ENCODE peak calls at places on chromosomes 5 and 9, in seven cellular contexts. One of them, this sample, is unnamed.

GRCh38 chr5:95178046-95178651 is 106.7 kb downstream of the MCTP1 start:
- DNase-seq in HCT116: peak; percentile 29
- DNase-seq in SK-N-SH: no peak
- DNase-seq in H1: peak; percentile 70
- DNase-seq in GM12878: peak; percentile 12
- DNase-seq in HepG2: peak; percentile 7
- DNase-seq in K562: no peak
- DNase-seq in this sample: no peak

GRCh38 chr5:1745806-1746370 is 53.7 kb downstream of the MRPL36 start:
- DNase-seq in HCT116: no peak
- DNase-seq in SK-N-SH: no peak
- DNase-seq in H1: no peak
- DNase-seq in GM12878: no peak
- DNase-seq in HepG2: no peak
- DNase-seq in K562: no peak
- DNase-seq in this sample: no peak

GRCh38 chr5:160565376-160565775 is 143.7 kb downstream of the PTTG1 start:
- DNase-seq in HCT116: no peak
- DNase-seq in SK-N-SH: no peak
- DNase-seq in H1: no peak
- DNase-seq in GM12878: no peak
- DNase-seq in HepG2: no peak
- DNase-seq in K562: no peak
- DNase-seq in this sample: no peak

GRCh38 chr9:38035873-38036272 is 33.2 kb downstream of the SHB start:
- DNase-seq in HCT116: no peak
- DNase-seq in SK-N-SH: no peak
- DNase-seq in H1: no peak
- DNase-seq in GM12878: no peak
- DNase-seq in HepG2: peak; percentile 66
- DNase-seq in K562: no peak
- DNase-seq in this sample: no peak

GRCh38 chr5:42005561-42006153 is 80.6 kb downstream of the FBXO4 start:
- DNase-seq in HCT116: peak; percentile 13
- DNase-seq in SK-N-SH: peak; percentile 23
- DNase-seq in H1: no peak
- DNase-seq in GM12878: no peak
- DNase-seq in HepG2: peak; percentile 6
- DNase-seq in K562: peak; percentile 53
- DNase-seq in this sample: peak; percentile 52

GRCh38 chr9:5832093-5832542 is 799 bp downstream of the ERMP1 start:
- DNase-seq in HCT116: no peak
- DNase-seq in SK-N-SH: no peak
- DNase-seq in H1: no peak
- DNase-seq in GM12878: no peak
- DNase-seq in HepG2: peak; percentile 21
- DNase-seq in K562: peak; percentile 19
- DNase-seq in this sample: no peak

GRCh38 chr9:88017086-88017485 is 42.8 kb upstream of the CDK20 start:
- DNase-seq in HCT116: no peak
- DNase-seq in SK-N-SH: no peak
- DNase-seq in H1: no peak
- DNase-seq in GM12878: no peak
- DNase-seq in HepG2: no peak
- DNase-seq in K562: no peak
- DNase-seq in this sample: no peak

GRCh38 chr5:160030631-160031377 is 21.9 kb downstream of the TTC1 start:
- DNase-seq in HCT116: no peak
- DNase-seq in SK-N-SH: peak; percentile 6
- DNase-seq in H1: no peak
- DNase-seq in GM12878: no peak
- DNase-seq in HepG2: no peak
- DNase-seq in K562: no peak
- DNase-seq in this sample: no peak

GRCh38 chr5:178312900-178313299 is 80.3 kb upstream of the PHYKPL start:
- DNase-seq in HCT116: no peak
- DNase-seq in SK-N-SH: no peak
- DNase-seq in H1: no peak
- DNase-seq in GM12878: no peak
- DNase-seq in HepG2: no peak
- DNase-seq in K562: no peak
- DNase-seq in this sample: peak; percentile 13

GRCh38 chr9:98687911-98688310 is 20.8 kb downstream of the GABBR2 start:
- DNase-seq in HCT116: no peak
- DNase-seq in SK-N-SH: no peak
- DNase-seq in H1: no peak
- DNase-seq in GM12878: no peak
- DNase-seq in HepG2: no peak
- DNase-seq in K562: no peak
- DNase-seq in this sample: no peak

GRCh38 chr5:176400382-176401156 is 12.0 kb downstream of the HIGD2A start:
- DNase-seq in HCT116: no peak
- DNase-seq in SK-N-SH: no peak
- DNase-seq in H1: no peak
- DNase-seq in GM12878: no peak
- DNase-seq in HepG2: no peak
- DNase-seq in K562: no peak
- DNase-seq in this sample: no peak

GRCh38 chr9:96611302-96611701 is 8.3 kb downstream of the CDC14B start:
- DNase-seq in HCT116: no peak
- DNase-seq in SK-N-SH: no peak
- DNase-seq in H1: no peak
- DNase-seq in GM12878: no peak
- DNase-seq in HepG2: no peak
- DNase-seq in K562: no peak
- DNase-seq in this sample: no peak

GRCh38 chr9:35254237-35254636 is 92.4 kb downstream of the UNC13B start:
- DNase-seq in HCT116: peak; percentile 3
- DNase-seq in SK-N-SH: no peak
- DNase-seq in H1: no peak
- DNase-seq in GM12878: no peak
- DNase-seq in HepG2: no peak
- DNase-seq in K562: no peak
- DNase-seq in this sample: no peak

GRCh38 chr9:88741335-88741734 is 206.4 kb downstream of the NXNL2 start:
- DNase-seq in HCT116: no peak
- DNase-seq in SK-N-SH: no peak
- DNase-seq in H1: no peak
- DNase-seq in GM12878: no peak
- DNase-seq in HepG2: peak; percentile 23
- DNase-seq in K562: peak; percentile 30
- DNase-seq in this sample: no peak

GRCh38 chr5:23528677-23529076 is 21.3 kb downstream of the PRDM9 start:
- DNase-seq in HCT116: no peak
- DNase-seq in SK-N-SH: no peak
- DNase-seq in H1: no peak
- DNase-seq in GM12878: no peak
- DNase-seq in HepG2: no peak
- DNase-seq in K562: no peak
- DNase-seq in this sample: no peak

GRCh38 chr9:114719290-114719689 is 37.3 kb upstream of the TEX48 start:
- DNase-seq in HCT116: no peak
- DNase-seq in SK-N-SH: no peak
- DNase-seq in H1: no peak
- DNase-seq in GM12878: no peak
- DNase-seq in HepG2: no peak
- DNase-seq in K562: no peak
- DNase-seq in this sample: no peak

GRCh38 chr5:179973391-179973790 is 65.7 kb upstream of the TBC1D9B start:
- DNase-seq in HCT116: no peak
- DNase-seq in SK-N-SH: no peak
- DNase-seq in H1: no peak
- DNase-seq in GM12878: no peak
- DNase-seq in HepG2: no peak
- DNase-seq in K562: no peak
- DNase-seq in this sample: no peak

GRCh38 chr5:73834693-73835092 is 208.7 kb downstream of the ARHGEF28 start:
- DNase-seq in HCT116: no peak
- DNase-seq in SK-N-SH: no peak
- DNase-seq in H1: no peak
- DNase-seq in GM12878: no peak
- DNase-seq in HepG2: no peak
- DNase-seq in K562: no peak
- DNase-seq in this sample: no peak

DNA sequence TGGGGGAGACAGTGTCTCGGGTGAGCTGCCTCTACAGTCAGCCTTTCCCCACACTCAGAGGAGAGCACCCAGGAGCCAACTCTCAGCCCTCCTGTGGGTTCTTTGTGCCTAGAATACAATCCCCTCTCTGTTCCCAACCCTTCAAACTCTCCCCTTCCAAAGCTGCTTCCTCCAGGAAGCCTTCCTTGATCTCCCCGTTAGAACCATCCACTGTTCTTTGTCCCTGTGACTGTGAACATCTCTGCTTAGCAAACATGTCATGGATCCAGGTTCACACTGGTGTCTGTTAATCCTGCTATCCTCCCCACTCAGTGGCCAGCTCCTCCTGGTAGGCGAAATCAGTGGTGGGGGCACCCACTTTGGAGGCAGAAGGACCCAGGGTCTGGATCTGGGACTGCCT is 16.2 kb upstream of the IER5L start:
- DNase-seq in HCT116: no peak
- DNase-seq in SK-N-SH: no peak
- DNase-seq in H1: no peak
- DNase-seq in GM12878: no peak
- DNase-seq in HepG2: no peak
- DNase-seq in K562: no peak
- DNase-seq in this sample: no peak
- TF ChIP-seq JUND in HCT116: no peak
- TF ChIP-seq JUND in SK-N-SH: no peak
- TF ChIP-seq JUND in H1: no peak
- TF ChIP-seq JUND in GM12878: no peak
- TF ChIP-seq JUND in HepG2: no peak
- TF ChIP-seq JUND in K562: no peak
- TF ChIP-seq JUND in this sample: no peak

GRCh38 chr5:62083661-62084060 is 222.3 kb upstream of the KIF2A start:
- DNase-seq in HCT116: no peak
- DNase-seq in SK-N-SH: no peak
- DNase-seq in H1: no peak
- DNase-seq in GM12878: no peak
- DNase-seq in HepG2: no peak
- DNase-seq in K562: no peak
- DNase-seq in this sample: no peak

GRCh38 chr5:62082370-62082778 is 223.6 kb upstream of the KIF2A start:
- DNase-seq in HCT116: peak; percentile 29
- DNase-seq in SK-N-SH: peak; percentile 28
- DNase-seq in H1: no peak
- DNase-seq in GM12878: no peak
- DNase-seq in HepG2: no peak
- DNase-seq in K562: no peak
- DNase-seq in this sample: no peak

GRCh38 chr5:62083247-62083646 is 222.8 kb upstream of the KIF2A start:
- DNase-seq in HCT116: no peak
- DNase-seq in SK-N-SH: no peak
- DNase-seq in H1: no peak
- DNase-seq in GM12878: no peak
- DNase-seq in HepG2: no peak
- DNase-seq in K562: no peak
- DNase-seq in this sample: no peak

DNA sequence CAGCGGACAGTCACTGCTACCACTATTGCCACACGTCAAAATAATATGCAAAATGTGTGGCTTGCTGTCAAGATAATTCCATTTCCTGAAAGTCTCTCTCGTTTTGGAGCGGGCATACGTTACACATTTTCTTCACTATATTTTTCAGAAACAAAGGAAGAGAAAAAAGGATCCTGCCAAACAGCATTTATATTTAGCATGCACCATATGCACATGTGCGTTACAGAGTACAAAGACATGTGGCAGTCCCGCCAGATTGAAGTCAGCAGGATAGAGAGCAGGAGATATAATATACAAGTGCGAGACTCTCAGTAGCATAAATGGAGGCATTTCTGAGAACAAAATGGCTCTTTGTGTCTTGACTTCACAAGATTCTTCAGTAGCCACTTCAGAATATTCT is 221.6 kb upstream of the KIF2A start:
- DNase-seq in HCT116: no peak
- DNase-seq in SK-N-SH: no peak
- DNase-seq in H1: no peak
- DNase-seq in GM12878: no peak
- DNase-seq in HepG2: no peak
- DNase-seq in K562: no peak
- DNase-seq in this sample: no peak
- TF ChIP-seq JUND in HCT116: no peak
- TF ChIP-seq JUND in SK-N-SH: no peak
- TF ChIP-seq JUND in H1: no peak
- TF ChIP-seq JUND in GM12878: no peak
- TF ChIP-seq JUND in HepG2: no peak
- TF ChIP-seq JUND in K562: no peak
- TF ChIP-seq JUND in this sample: no peak

DNA sequence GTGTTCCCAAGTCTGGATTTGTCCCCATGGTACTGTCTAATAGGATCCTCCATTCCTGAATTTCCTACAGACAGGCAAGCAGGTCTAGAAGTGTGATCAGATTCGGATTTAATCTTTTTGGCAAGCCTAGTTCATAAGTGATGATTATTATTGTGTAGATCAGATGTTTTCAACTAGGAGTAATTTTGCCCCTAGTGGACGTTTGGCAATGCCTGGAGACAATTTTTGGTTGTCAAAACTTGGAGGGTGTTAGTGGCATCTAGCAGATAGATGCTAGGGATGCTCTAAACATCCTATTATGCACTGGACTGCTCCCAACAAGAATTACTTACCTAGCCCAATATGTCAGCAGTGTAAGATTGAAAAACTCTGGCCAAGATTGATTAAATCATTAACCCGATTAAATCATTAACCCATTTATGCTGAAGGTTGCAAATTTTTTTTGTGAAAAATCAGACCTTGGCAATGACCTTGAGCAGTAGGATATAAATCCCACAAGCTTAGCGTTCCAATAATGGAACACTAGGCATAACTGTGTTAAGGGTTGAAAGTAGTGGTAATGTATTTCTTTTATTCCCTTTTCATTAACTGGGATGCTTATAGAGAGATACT is 28.2 kb downstream of the TCERG1 start:
- DNase-seq in HCT116: no peak
- DNase-seq in SK-N-SH: no peak
- DNase-seq in H1: no peak
- DNase-seq in GM12878: no peak
- DNase-seq in HepG2: no peak
- DNase-seq in K562: peak; percentile 16
- DNase-seq in this sample: no peak
- TF ChIP-seq JUND in HCT116: no peak
- TF ChIP-seq JUND in SK-N-SH: no peak
- TF ChIP-seq JUND in H1: no peak
- TF ChIP-seq JUND in GM12878: no peak
- TF ChIP-seq JUND in HepG2: no peak
- TF ChIP-seq JUND in K562: no peak
- TF ChIP-seq JUND in this sample: no peak

DNA sequence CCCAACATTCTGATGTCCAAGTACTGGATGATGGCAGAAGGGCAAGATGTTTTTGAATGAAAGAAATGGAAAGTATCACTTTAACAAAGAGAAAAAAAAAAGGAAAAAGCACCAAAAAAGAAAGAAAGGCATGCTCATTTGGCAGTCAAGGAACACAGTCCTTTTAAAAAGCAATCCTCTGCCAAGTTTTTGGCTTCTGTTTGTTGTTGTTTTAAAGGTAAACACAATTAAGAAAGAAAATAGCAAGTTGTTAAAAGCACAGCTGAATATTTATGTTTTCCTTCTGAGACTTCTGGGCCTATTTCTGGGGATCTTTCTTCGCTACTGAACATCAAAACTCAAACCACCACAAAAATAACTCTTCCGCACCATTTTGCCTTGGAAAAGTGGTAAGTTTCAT is 162.1 kb downstream of the TRPM3 start:
- DNase-seq in HCT116: no peak
- DNase-seq in SK-N-SH: no peak
- DNase-seq in H1: no peak
- DNase-seq in GM12878: no peak
- DNase-seq in HepG2: no peak
- DNase-seq in K562: no peak
- DNase-seq in this sample: no peak
- TF ChIP-seq JUND in HCT116: no peak
- TF ChIP-seq JUND in SK-N-SH: no peak
- TF ChIP-seq JUND in H1: no peak
- TF ChIP-seq JUND in GM12878: no peak
- TF ChIP-seq JUND in HepG2: no peak
- TF ChIP-seq JUND in K562: no peak
- TF ChIP-seq JUND in this sample: no peak